ENCODE peak calls at places on chromosomes 3 and 15, in seven cellular contexts. L is WERI-Rb-1, C is A549, Q is bronchial epithelial cell, E is renal cortical epithelial cell, M is KBM-7, A is GM03348. Z is an unnamed sample.

GRCh38 chr15:88661041-88661765 is 22.4 kb downstream of the ISG20 start:
- DNase-seq in L (no peak), C (no peak), Q (no peak), E (no peak), M (no peak), A (no peak), Z (no peak)

GRCh38 chr3:158792709-158793108 is 9.1 kb upstream of the MFSD1 start:
- DNase-seq in L (no peak), C (peak), Q (peak), E (no peak), M (no peak), A (peak), Z (no peak)

GRCh38 chr15:29133321-29133720 is 136.3 kb downstream of the NSMCE3 start:
- DNase-seq in L (no peak), C (no peak), Q (no peak), E (no peak), M (no peak), A (no peak), Z (no peak)

GRCh38 chr3:108603689-108604088 is 14.2 kb downstream of the DZIP3 start:
- DNase-seq in L (no peak), C (no peak), Q (peak), E (peak), M (peak), A (peak), Z (no peak)

GRCh38 chr3:114213669-114214541 is 23.5 kb downstream of the ZNF80 start:
- DNase-seq in L (no peak), C (no peak), Q (peak), E (peak), M (peak), A (peak), Z (no peak)

GRCh38 chr3:32455609-32456428 is 46.8 kb downstream of the CMTM6 start:
- DNase-seq in L (peak), C (no peak), Q (no peak), E (no peak), M (no peak), A (no peak), Z (no peak)

GRCh38 chr3:10514407-10515069 is 9.2 kb upstream of the ATP2B2 start:
- DNase-seq in L (no peak), C (no peak), Q (no peak), E (no peak), M (no peak), A (no peak), Z (no peak)

GRCh38 chr15:31605467-31605931 is 278.9 kb downstream of the KLF13 start:
- DNase-seq in L (no peak), C (no peak), Q (peak), E (peak), M (no peak), A (peak), Z (no peak)

GRCh38 chr3:21500834-21501233 is 250.2 kb downstream of the ZNF385D start:
- DNase-seq in L (no peak), C (no peak), Q (no peak), E (no peak), M (no peak), A (no peak), Z (no peak)

GRCh38 chr3:196942915-196943277 is 568 bp upstream of the NCBP2 start:
- DNase-seq in L (no peak), C (no peak), Q (peak), E (no peak), M (peak), A (peak), Z (no peak)

GRCh38 chr3:38224357-38224756 is 41.3 kb upstream of the SLC22A13 start:
- DNase-seq in L (no peak), C (no peak), Q (no peak), E (no peak), M (no peak), A (no peak), Z (no peak)

GRCh38 chr3:55728461-55729100 is 241.5 kb upstream of the WNT5A start:
- DNase-seq in L (no peak), C (no peak), Q (no peak), E (no peak), M (no peak), A (no peak), Z (no peak)

GRCh38 chr3:98188553-98188952 is 22.1 kb downstream of the OR5H15 start:
- DNase-seq in L (no peak), C (no peak), Q (peak), E (peak), M (peak), A (peak), Z (no peak)

GRCh38 chr15:86183765-86184491 is 104.3 kb downstream of the AGBL1 start:
- DNase-seq in L (peak), C (no peak), Q (peak), E (no peak), M (no peak), A (no peak), Z (no peak)

GRCh38 chr3:189099031-189099471 is 72.7 kb upstream of the TPRG1 start:
- DNase-seq in L (no peak), C (no peak), Q (no peak), E (no peak), M (no peak), A (peak), Z (no peak)

GRCh38 chr3:24678021-24678420 is 183.4 kb upstream of the THRB start:
- DNase-seq in L (no peak), C (no peak), Q (no peak), E (no peak), M (no peak), A (no peak), Z (no peak)

GRCh38 chr3:196920733-196921132 is 21.6 kb downstream of the NCBP2 start:
- DNase-seq in L (no peak), C (no peak), Q (no peak), E (no peak), M (no peak), A (no peak), Z (no peak)

GRCh38 chr15:28082891-28083688 is 16.0 kb downstream of the OCA2 start:
- DNase-seq in L (no peak), C (no peak), Q (peak), E (peak), M (no peak), A (no peak), Z (peak)

GRCh38 chr3:111864821-111865656 is 6.0 kb downstream of the PHLDB2 start:
- DNase-seq in L (no peak), C (no peak), Q (peak), E (peak), M (no peak), A (peak), Z (no peak)

GRCh38 chr3:111598139-111598538 is 3.0 kb upstream of the ZBED2 start:
- DNase-seq in L (no peak), C (no peak), Q (no peak), E (no peak), M (no peak), A (no peak), Z (no peak)

GRCh38 chr3:190192087-190192486 is 71.4 kb upstream of the P3H2 start:
- DNase-seq in L (no peak), C (no peak), Q (no peak), E (no peak), M (no peak), A (no peak), Z (no peak)

GRCh38 chr15:25248583-25249235 is 190.1 kb downstream of the UBE3A start:
- DNase-seq in L (no peak), C (no peak), Q (no peak), E (no peak), M (no peak), A (no peak), Z (no peak)

Z was measured in HuH-7.5.